ENCODE peak calls at places on chromosome 3, in seven cellular contexts. One of them, this sample, is unnamed.

GRCh38 chr3:46495901-46496456 is 1.8 kb upstream of the RTP3 start:
- DNase-seq in H9: no peak
- DNase-seq in mesendoderm: peak; percentile 64
- DNase-seq in IMR-90: peak; percentile 95
- DNase-seq in neuronal stem cell: no peak
- DNase-seq in mesenchymal stem cell: peak; percentile 92
- DNase-seq in H1: no peak
- DNase-seq in this sample: no peak

GRCh38 chr3:56297281-56297680 is 171.0 kb downstream of the ERC2 start:
- DNase-seq in H9: no peak
- DNase-seq in mesendoderm: no peak
- DNase-seq in H1: no peak
- DNase-seq in IMR-90: no peak
- DNase-seq in neuronal stem cell: no peak
- DNase-seq in mesenchymal stem cell: no peak
- DNase-seq in this sample: no peak

GRCh38 chr3:172848910-172849309 is 98.4 kb downstream of the ECT2 start:
- DNase-seq in H9: no peak
- DNase-seq in mesenchymal stem cell: peak; percentile 61
- DNase-seq in neuronal stem cell: no peak
- DNase-seq in mesendoderm: no peak
- DNase-seq in IMR-90: peak; percentile 10
- DNase-seq in H1: no peak
- DNase-seq in this sample: peak; percentile 87

GRCh38 chr3:174859756-174860155 is 622 bp downstream of the NAALADL2 start:
- DNase-seq in H9: no peak
- DNase-seq in IMR-90: no peak
- DNase-seq in H1: no peak
- DNase-seq in mesendoderm: no peak
- DNase-seq in neuronal stem cell: no peak
- DNase-seq in mesenchymal stem cell: no peak
- DNase-seq in this sample: no peak

GRCh38 chr3:153783106-153783505 is 338.1 kb upstream of the ARHGEF26 start:
- DNase-seq in H9: no peak
- DNase-seq in mesenchymal stem cell: peak; percentile 40
- DNase-seq in IMR-90: no peak
- DNase-seq in mesendoderm: peak; percentile 25
- DNase-seq in H1: no peak
- DNase-seq in neuronal stem cell: no peak
- DNase-seq in this sample: no peak

GRCh38 chr3:136672457-136672856 is 79.7 kb downstream of the STAG1 start:
- DNase-seq in IMR-90: no peak
- DNase-seq in mesenchymal stem cell: no peak
- DNase-seq in mesendoderm: no peak
- DNase-seq in neuronal stem cell: no peak
- DNase-seq in H1: no peak
- DNase-seq in H9: no peak
- DNase-seq in this sample: no peak

GRCh38 chr3:170740726-170741591 is 129.0 kb downstream of the RPL22L1 start:
- DNase-seq in H1: no peak
- DNase-seq in mesendoderm: no peak
- DNase-seq in mesenchymal stem cell: peak; percentile 81
- DNase-seq in H9: no peak
- DNase-seq in neuronal stem cell: no peak
- DNase-seq in IMR-90: peak; percentile 72
- DNase-seq in this sample: peak; percentile 58

GRCh38 chr3:197963019-197963637 is 3.1 kb downstream of the LMLN start:
- DNase-seq in mesenchymal stem cell: no peak
- DNase-seq in H9: no peak
- DNase-seq in H1: no peak
- DNase-seq in neuronal stem cell: no peak
- DNase-seq in IMR-90: no peak
- DNase-seq in mesendoderm: no peak
- DNase-seq in this sample: no peak

GRCh38 chr3:97264180-97264579 is 449.8 kb downstream of the EPHA6 start:
- DNase-seq in mesendoderm: no peak
- DNase-seq in H9: peak; percentile 32
- DNase-seq in IMR-90: no peak
- DNase-seq in neuronal stem cell: no peak
- DNase-seq in H1: no peak
- DNase-seq in mesenchymal stem cell: no peak
- DNase-seq in this sample: no peak

GRCh38 chr3:137988152-137988551 is 21.8 kb upstream of the CLDN18 start:
- DNase-seq in IMR-90: no peak
- DNase-seq in mesenchymal stem cell: no peak
- DNase-seq in mesendoderm: no peak
- DNase-seq in neuronal stem cell: no peak
- DNase-seq in H9: no peak
- DNase-seq in H1: no peak
- DNase-seq in this sample: no peak

GRCh38 chr3:134449951-134450350 is 35.8 kb downstream of the ANAPC13 start:
- DNase-seq in IMR-90: no peak
- DNase-seq in H1: no peak
- DNase-seq in H9: no peak
- DNase-seq in neuronal stem cell: no peak
- DNase-seq in mesenchymal stem cell: no peak
- DNase-seq in mesendoderm: no peak
- DNase-seq in this sample: no peak

GRCh38 chr3:133256787-133257483 is 142.9 kb upstream of the BFSP2 start:
- DNase-seq in IMR-90: no peak
- DNase-seq in mesenchymal stem cell: no peak
- DNase-seq in H9: no peak
- DNase-seq in neuronal stem cell: no peak
- DNase-seq in H1: no peak
- DNase-seq in mesendoderm: no peak
- DNase-seq in this sample: no peak

GRCh38 chr3:51642462-51642861 is 28.6 kb upstream of the TEX264 start:
- DNase-seq in H1: no peak
- DNase-seq in mesenchymal stem cell: no peak
- DNase-seq in IMR-90: peak; percentile 3
- DNase-seq in mesendoderm: peak; percentile 25
- DNase-seq in H9: no peak
- DNase-seq in neuronal stem cell: no peak
- DNase-seq in this sample: peak; percentile 23

GRCh38 chr3:71421820-71422566 is 161.5 kb downstream of the FOXP1 start:
- DNase-seq in mesenchymal stem cell: no peak
- DNase-seq in IMR-90: no peak
- DNase-seq in mesendoderm: no peak
- DNase-seq in neuronal stem cell: no peak
- DNase-seq in H9: no peak
- DNase-seq in H1: no peak
- DNase-seq in this sample: no peak

GRCh38 chr3:94336076-94336741 is 273.3 kb downstream of the NSUN3 start:
- DNase-seq in H1: no peak
- DNase-seq in mesenchymal stem cell: peak; percentile 65
- DNase-seq in IMR-90: peak; percentile 70
- DNase-seq in H9: peak; percentile 31
- DNase-seq in mesendoderm: peak; percentile 92
- DNase-seq in neuronal stem cell: peak; percentile 43
- DNase-seq in this sample: peak; percentile 59

GRCh38 chr3:45848392-45848791 is 6.5 kb upstream of the LZTFL1 start:
- DNase-seq in mesenchymal stem cell: no peak
- DNase-seq in neuronal stem cell: no peak
- DNase-seq in H9: no peak
- DNase-seq in mesendoderm: no peak
- DNase-seq in IMR-90: no peak
- DNase-seq in H1: no peak
- DNase-seq in this sample: no peak

GRCh38 chr3:12286927-12287726 is 1.7 kb upstream of the PPARG start:
- DNase-seq in H1: no peak
- DNase-seq in neuronal stem cell: no peak
- DNase-seq in mesenchymal stem cell: peak; percentile 14
- DNase-seq in H9: peak; percentile 38
- DNase-seq in mesendoderm: peak; percentile 14
- DNase-seq in IMR-90: no peak
- DNase-seq in this sample: peak; percentile 60

GRCh38 chr3:183500349-183500748 is 55.2 kb downstream of the KLHL6 start:
- DNase-seq in mesendoderm: no peak
- DNase-seq in mesenchymal stem cell: no peak
- DNase-seq in IMR-90: no peak
- DNase-seq in H9: no peak
- DNase-seq in neuronal stem cell: no peak
- DNase-seq in H1: no peak
- DNase-seq in this sample: no peak

GRCh38 chr3:41592753-41593152 is 369.1 kb downstream of the ULK4 start:
- DNase-seq in mesenchymal stem cell: no peak
- DNase-seq in H1: no peak
- DNase-seq in H9: no peak
- DNase-seq in mesendoderm: peak; percentile 14
- DNase-seq in IMR-90: no peak
- DNase-seq in neuronal stem cell: no peak
- DNase-seq in this sample: no peak

GRCh38 chr3:138465451-138465850 is 31.0 kb downstream of the ESYT3 start:
- DNase-seq in H9: no peak
- DNase-seq in neuronal stem cell: no peak
- DNase-seq in IMR-90: no peak
- DNase-seq in H1: no peak
- DNase-seq in mesenchymal stem cell: no peak
- DNase-seq in mesendoderm: no peak
- DNase-seq in this sample: no peak

GRCh38 chr3:195033531-195034091 is 237.3 kb downstream of the XXYLT1 start:
- DNase-seq in IMR-90: no peak
- DNase-seq in H9: no peak
- DNase-seq in mesendoderm: peak; percentile 69
- DNase-seq in H1: no peak
- DNase-seq in mesenchymal stem cell: peak; percentile 18
- DNase-seq in neuronal stem cell: no peak
- DNase-seq in this sample: peak; percentile 48

GRCh38 chr3:32421991-32422859 is 30.6 kb downstream of the CMTM7 start:
- DNase-seq in mesenchymal stem cell: peak; percentile 36
- DNase-seq in H9: no peak
- DNase-seq in H1: no peak
- DNase-seq in mesendoderm: no peak
- DNase-seq in neuronal stem cell: no peak
- DNase-seq in IMR-90: peak; percentile 73
- DNase-seq in this sample: no peak

GRCh38 chr3:156206157-156206556 is 85.8 kb downstream of the KCNAB1 start:
- DNase-seq in H9: no peak
- DNase-seq in IMR-90: peak; percentile 17
- DNase-seq in neuronal stem cell: no peak
- DNase-seq in mesendoderm: no peak
- DNase-seq in H1: no peak
- DNase-seq in mesenchymal stem cell: no peak
- DNase-seq in this sample: no peak

GRCh38 chr3:123374016-123374415 is 74.9 kb downstream of the ADCY5 start:
- DNase-seq in neuronal stem cell: no peak
- DNase-seq in H9: no peak
- DNase-seq in mesenchymal stem cell: no peak
- DNase-seq in IMR-90: no peak
- DNase-seq in H1: no peak
- DNase-seq in mesendoderm: no peak
- DNase-seq in this sample: no peak
- H3K4me1 ChIP-seq in neuronal stem cell: no peaks in the 10 kb centered on the region
- H3K4me1 ChIP-seq in H9: no peaks in the 10 kb centered on the region
- H3K4me1 ChIP-seq in mesenchymal stem cell: no peaks in the 10 kb centered on the region
- H3K4me1 ChIP-seq in IMR-90: no peaks in the 10 kb centered on the region
- H3K4me1 ChIP-seq in H1: no peaks in the 10 kb centered on the region
- H3K4me1 ChIP-seq in mesendoderm: no peaks in the 10 kb centered on the region
- H3K4me1 ChIP-seq in this sample: peaks cover 8% of the 10 kb centered on the region

DNA sequence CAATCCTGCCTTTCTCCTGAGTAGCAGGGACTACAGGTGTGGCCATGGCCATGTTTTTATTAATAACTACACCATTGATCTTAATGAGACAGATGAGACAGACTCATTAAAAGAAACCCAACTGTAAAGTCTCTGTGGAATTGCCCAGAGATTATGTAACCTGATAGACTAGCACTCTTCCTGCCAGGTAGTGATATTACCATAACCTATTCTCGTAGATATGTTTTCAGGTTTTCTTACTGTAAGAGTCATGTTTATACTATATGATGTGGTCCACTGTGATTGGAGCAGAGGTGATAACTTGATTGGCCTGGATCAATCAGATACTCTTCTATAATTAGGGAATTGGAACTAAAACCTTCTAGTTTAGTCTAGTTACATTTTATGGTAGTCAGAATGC is 93.7 kb downstream of the NFKBIZ start:
- DNase-seq in neuronal stem cell: no peak
- DNase-seq in mesenchymal stem cell: no peak
- DNase-seq in H1: no peak
- DNase-seq in mesendoderm: no peak
- DNase-seq in H9: no peak
- DNase-seq in IMR-90: no peak
- DNase-seq in this sample: no peak
- H3K9ac ChIP-seq in neuronal stem cell: no peak overlapping the region
- H3K9ac ChIP-seq in mesenchymal stem cell: no peak overlapping the region
- H3K9ac ChIP-seq in H1: no peak overlapping the region
- H3K9ac ChIP-seq in mesendoderm: no peak overlapping the region
- H3K9ac ChIP-seq in H9: no peak overlapping the region
- H3K9ac ChIP-seq in IMR-90: no peak overlapping the region
- H3K9ac ChIP-seq in this sample: no peak overlapping the region

DNA sequence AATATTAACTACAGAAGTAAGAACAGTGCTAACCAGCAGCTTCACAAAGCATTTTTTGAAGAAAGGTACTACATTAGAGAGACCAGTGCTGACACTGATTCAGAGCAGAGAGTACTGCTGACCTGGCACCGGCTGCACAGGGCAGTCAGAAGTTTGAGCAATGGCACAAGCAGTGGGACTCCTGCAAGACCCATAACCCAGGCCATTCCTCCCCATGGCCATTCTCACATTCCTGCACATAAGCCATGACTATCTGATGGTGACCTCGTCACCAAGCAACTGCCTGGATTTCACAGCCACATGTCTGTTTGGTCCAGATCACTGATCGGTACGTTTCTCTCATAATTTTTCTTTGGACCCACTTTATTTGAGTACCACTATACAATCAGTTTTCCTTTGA is 88.7 kb downstream of the GPR156 start:
- DNase-seq in IMR-90: no peak
- DNase-seq in mesenchymal stem cell: no peak
- DNase-seq in H9: no peak
- DNase-seq in mesendoderm: no peak
- DNase-seq in neuronal stem cell: no peak
- DNase-seq in H1: no peak
- DNase-seq in this sample: peak; percentile 34
- H4K8ac ChIP-seq in IMR-90: no peak overlapping the region
- H4K8ac ChIP-seq in mesenchymal stem cell: no peak overlapping the region
- H4K8ac ChIP-seq in H9: no peak overlapping the region
- H4K8ac ChIP-seq in mesendoderm: no peak overlapping the region
- H4K8ac ChIP-seq in neuronal stem cell: no peak overlapping the region
- H4K8ac ChIP-seq in H1: no peak overlapping the region
- H4K8ac ChIP-seq in this sample: no peak overlapping the region

GRCh38 chr3:159853506-159853864 is 135.2 kb upstream of the IL12A start:
- DNase-seq in mesendoderm: no peak
- DNase-seq in mesenchymal stem cell: no peak
- DNase-seq in H1: no peak
- DNase-seq in H9: no peak
- DNase-seq in neuronal stem cell: no peak
- DNase-seq in IMR-90: no peak
- DNase-seq in this sample: no peak

GRCh38 chr3:159856496-159857098 is 132.0 kb upstream of the IL12A start:
- DNase-seq in mesenchymal stem cell: peak; percentile 54
- DNase-seq in H9: no peak
- DNase-seq in IMR-90: no peak
- DNase-seq in neuronal stem cell: no peak
- DNase-seq in mesendoderm: no peak
- DNase-seq in H1: no peak
- DNase-seq in this sample: no peak

GRCh38 chr3:159855599-159856495 is 132.8 kb upstream of the IL12A start:
- DNase-seq in neuronal stem cell: no peak
- DNase-seq in mesenchymal stem cell: peak; percentile 41
- DNase-seq in H9: no peak
- DNase-seq in mesendoderm: peak; percentile 54
- DNase-seq in IMR-90: no peak
- DNase-seq in H1: no peak
- DNase-seq in this sample: no peak

GRCh38 chr3:159852821-159853505 is 135.7 kb upstream of the IL12A start:
- DNase-seq in IMR-90: peak; percentile 56
- DNase-seq in mesenchymal stem cell: peak; percentile 82
- DNase-seq in H1: no peak
- DNase-seq in mesendoderm: peak; percentile 93
- DNase-seq in H9: peak; percentile 62
- DNase-seq in neuronal stem cell: no peak
- DNase-seq in this sample: no peak

GRCh38 chr3:159854500-159855124 is 134.0 kb upstream of the IL12A start:
- DNase-seq in mesenchymal stem cell: peak; percentile 97
- DNase-seq in neuronal stem cell: no peak
- DNase-seq in IMR-90: peak; percentile 97
- DNase-seq in mesendoderm: peak; percentile 90
- DNase-seq in H9: no peak
- DNase-seq in H1: no peak
- DNase-seq in this sample: peak; percentile 84
- H3K4me1 ChIP-seq in mesenchymal stem cell: peaks cover 20% of the 10 kb centered on the region
- H3K4me1 ChIP-seq in neuronal stem cell: peaks cover 43% of the 10 kb centered on the region
- H3K4me1 ChIP-seq in IMR-90: peaks cover 21% of the 10 kb centered on the region
- H3K4me1 ChIP-seq in mesendoderm: peaks cover 10% of the 10 kb centered on the region
- H3K4me1 ChIP-seq in H9: peaks cover 4% of the 10 kb centered on the region
- H3K4me1 ChIP-seq in H1: peaks cover 7% of the 10 kb centered on the region
- H3K4me1 ChIP-seq in this sample: peaks cover 24% of the 10 kb centered on the region

This sample was measured in trophoblast cell.